ENCODE peak calls at places on chromosome 5, in seven cellular contexts. N is neural crest cell, L is HCT116, V is endothelial cell, C is B cell, E is AG04450, W is body of pancreas. P is an unnamed sample.

GRCh38 chr5:124583469-124584350 is 162.7 kb downstream of the ZNF608 start:
- DNase-seq in W (no peak), L (peak; percentile 40), E (peak; percentile 66), V (no peak), N (no peak), C (peak; percentile 69), P (no peak)

GRCh38 chr5:138844812-138845513 is 30.2 kb downstream of the LRRTM2 start:
- DNase-seq in N (no peak), W (no peak), V (no peak), E (peak; percentile 46), C (no peak), L (no peak), P (no peak)

GRCh38 chr5:9545301-9545958 is 445 bp downstream of the SEMA5A start:
- DNase-seq in L (no peak), E (no peak), V (peak; percentile 27), W (peak; percentile 5), C (no peak), N (no peak), P (no peak)

GRCh38 chr5:9869616-9870288 is 239.6 kb upstream of the TAS2R1 start:
- DNase-seq in W (no peak), N (no peak), E (peak; percentile 61), L (no peak), C (no peak), V (no peak), P (no peak)

GRCh38 chr5:148910686-148911361 is 84.4 kb downstream of the ADRB2 start:
- DNase-seq in L (peak; percentile 38), W (peak; percentile 25), E (no peak), C (no peak), V (no peak), N (no peak), P (no peak)

GRCh38 chr5:75053286-75054109 is 1.1 kb upstream of the GCNT4 start:
- DNase-seq in E (no peak), V (peak; percentile 61), L (no peak), W (peak; percentile 71), N (peak; percentile 48), C (no peak), P (no peak)

GRCh38 chr5:172680921-172681320 is 39.9 kb downstream of the NEURL1B start:
- DNase-seq in E (no peak), C (no peak), W (no peak), N (no peak), L (no peak), V (no peak), P (no peak)

GRCh38 chr5:132483101-132483500 is 7.5 kb downstream of the IRF1 start:
- DNase-seq in E (no peak), C (peak; percentile 23), L (no peak), W (no peak), N (no peak), V (no peak), P (peak; percentile 16)

GRCh38 chr5:106749826-106750225 is 920.9 kb downstream of the EFNA5 start:
- DNase-seq in E (no peak), W (no peak), N (no peak), V (no peak), L (no peak), C (no peak), P (no peak)

GRCh38 chr5:157670662-157671591 is at the start of gene C5orf52:
- DNase-seq in C (no peak), V (peak; percentile 63), N (peak; percentile 20), E (no peak), W (peak; percentile 25), L (no peak), P (no peak)

GRCh38 chr5:24094081-24094480 is 550.7 kb downstream of the CDH10 start:
- DNase-seq in N (no peak), W (no peak), C (no peak), L (no peak), V (no peak), E (no peak), P (no peak)

GRCh38 chr5:136364307-136364706 is 1.0 kb downstream of the TRPC7 start:
- DNase-seq in C (no peak), E (no peak), L (no peak), V (no peak), N (no peak), W (no peak), P (no peak)

GRCh38 chr5:126309860-126310259 is 113.3 kb upstream of the GRAMD2B start:
- DNase-seq in V (no peak), E (no peak), C (no peak), N (no peak), L (no peak), W (no peak), P (no peak)

GRCh38 chr5:75681125-75681830 is 36.0 kb downstream of the POC5 start:
- DNase-seq in N (no peak), C (no peak), V (no peak), L (peak; percentile 15), E (no peak), W (no peak), P (no peak)

GRCh38 chr5:30808996-30809395 is 384.5 kb upstream of the CDH6 start:
- DNase-seq in V (peak; percentile 9), W (no peak), E (peak; percentile 15), N (no peak), C (no peak), L (no peak), P (no peak)

GRCh38 chr5:91443028-91443427 is 59.9 kb upstream of the ARRDC3 start:
- DNase-seq in L (no peak), C (no peak), V (no peak), N (no peak), E (no peak), W (no peak), P (no peak)

DNA sequence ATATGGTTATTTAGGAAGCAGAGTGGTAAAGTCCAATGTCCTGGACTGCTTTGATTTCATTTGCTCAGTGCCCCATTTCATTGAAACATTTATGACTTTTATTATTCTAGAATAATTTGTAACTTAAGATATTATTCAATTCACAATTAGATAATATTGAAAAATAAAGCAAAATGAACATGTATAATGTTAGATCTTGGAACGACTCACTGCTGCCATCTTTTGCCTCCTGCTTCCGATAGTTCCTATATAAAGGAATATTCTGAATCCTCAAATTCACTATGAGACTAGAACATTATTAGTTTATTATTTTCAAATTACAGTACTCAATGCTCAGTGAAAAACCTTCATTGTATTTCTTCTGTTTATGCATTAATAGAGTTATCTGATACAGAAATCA is 2.2 kb upstream of the CTNND2 start:
- DNase-seq in V (no peak), E (no peak), W (no peak), C (no peak), L (no peak), N (no peak), P (no peak)
- TF ChIP-seq CTCF in V (no peak), E (no peak), W (no peak), C (no peak), L (no peak), N (no peak), P (no peak)

GRCh38 chr5:129547137-129547536 is 87.0 kb downstream of the ADAMTS19 start:
- DNase-seq in V (no peak), L (no peak), W (no peak), N (no peak), E (no peak), C (no peak), P (no peak)

DNA sequence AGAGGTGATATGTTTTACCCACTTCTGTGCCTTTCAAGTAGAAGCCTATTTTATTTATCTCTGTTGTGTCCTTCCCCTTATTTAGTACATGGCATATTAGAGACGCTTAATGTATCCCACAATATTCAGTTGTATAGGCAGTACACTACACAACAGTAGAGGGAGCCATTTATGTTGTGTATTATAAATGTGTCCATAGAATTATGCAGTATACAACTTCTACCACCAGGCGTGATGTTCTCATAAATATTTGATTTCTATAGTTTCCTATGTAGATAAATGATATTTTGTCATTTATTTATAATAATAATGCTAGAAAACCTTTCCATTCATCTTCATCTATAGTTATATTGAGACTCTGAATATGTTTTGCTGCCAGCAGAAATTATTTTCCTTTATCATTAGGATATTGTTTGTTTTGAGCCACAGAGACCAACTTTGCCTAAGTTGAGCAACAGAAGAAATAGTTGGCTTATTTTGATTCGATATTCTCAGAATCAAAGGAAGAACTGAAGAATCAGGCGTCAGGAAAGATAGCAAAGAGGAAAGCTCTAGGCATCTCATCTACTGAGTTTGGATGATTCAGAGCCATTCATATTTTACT is 81.7 kb downstream of the ADAMTS19 start:
- DNase-seq in L (peak; percentile 48), V (no peak), C (no peak), N (no peak), E (no peak), W (no peak), P (no peak)
- TF ChIP-seq CTCF in L (peak; percentile 95), V (peak; percentile 68), C (no peak), N (peak; percentile 53), E (no peak), W (no peak), P (no peak)

GRCh38 chr5:119071573-119071874 is 637 bp downstream of the DMXL1 start:
- DNase-seq in W (no peak), E (no peak), V (no peak), L (no peak), C (no peak), N (no peak), P (no peak)

GRCh38 chr5:119072496-119072895 is 1.6 kb downstream of the DMXL1 start:
- DNase-seq in C (no peak), N (no peak), W (no peak), L (no peak), E (no peak), V (no peak), P (no peak)

GRCh38 chr5:119070828-119071572 is at the start of gene DMXL1:
- DNase-seq in N (peak; percentile 97), V (peak; percentile 98), L (peak; percentile 99), E (peak; percentile 99), W (peak; percentile 100), C (peak; percentile 99), P (peak; percentile 100)

GRCh38 chr5:119067338-119067737 is 3.5 kb upstream of the DMXL1 start:
- DNase-seq in L (no peak), W (no peak), C (no peak), V (no peak), N (no peak), E (no peak), P (no peak)

DNA sequence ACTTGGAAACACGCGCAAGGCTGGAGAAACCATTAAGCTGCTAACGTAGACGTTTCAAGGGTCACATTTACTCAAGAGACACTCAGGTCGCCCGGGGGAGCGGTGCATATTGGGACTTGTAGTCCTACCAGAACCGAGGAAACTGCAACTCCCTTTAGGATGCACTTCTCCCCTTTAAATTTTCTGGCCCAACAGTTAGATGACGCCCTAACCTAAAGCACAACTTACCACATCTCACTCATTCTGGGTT is 384 bp upstream of the DMXL1 start:
- DNase-seq in W (peak; percentile 93), L (no peak), N (no peak), C (no peak), V (no peak), E (no peak), P (no peak)
- TF ChIP-seq CTCF in W (no peak), L (no peak), N (no peak), C (no peak), V (no peak), E (no peak), P (no peak)

DNA sequence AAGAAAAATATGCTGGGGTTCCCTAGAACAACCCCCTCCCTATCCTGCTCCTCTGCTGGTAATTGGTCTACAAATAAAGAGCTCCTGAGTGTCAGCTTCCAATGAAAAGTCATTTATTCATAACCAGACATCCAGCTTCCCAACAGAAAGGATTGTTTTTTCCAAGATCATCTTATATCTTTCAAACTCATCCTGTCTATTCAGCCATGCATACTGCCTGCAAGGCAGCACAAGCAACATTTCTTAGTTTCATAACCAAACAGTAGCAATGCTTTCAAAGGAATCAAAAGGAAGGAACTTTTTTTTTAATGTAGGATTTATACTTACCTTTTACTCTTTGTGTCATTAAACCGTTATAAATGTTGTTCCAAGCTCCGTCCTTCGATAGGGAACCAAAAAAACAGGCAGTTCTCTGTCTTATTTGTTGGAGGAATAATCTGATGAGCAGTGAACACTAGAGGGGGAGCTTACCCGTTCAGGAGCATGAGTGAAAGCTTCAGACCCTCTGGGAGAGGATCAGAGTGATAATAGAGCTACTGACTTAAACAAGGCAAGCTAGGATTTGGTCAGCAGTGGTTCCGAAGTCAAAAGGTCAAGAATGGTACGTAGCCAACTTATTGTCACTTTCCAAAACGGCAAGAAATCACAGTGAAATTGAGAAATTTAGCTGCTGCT is 893.1 kb downstream of the NR2F1-AS1 start:
- DNase-seq in V (no peak), L (peak; percentile 29), E (peak; percentile 38), C (no peak), W (no peak), N (peak; percentile 15), P (no peak)
- TF ChIP-seq CTCF in V (no peak), L (peak; percentile 10), E (peak; percentile 67), C (no peak), W (no peak), N (peak; percentile 51), P (no peak)

P was measured in CD14-positive monocyte.